ENCODE peak calls at places on chromosomes 11 and 22, in eight cellular contexts. One of them, this sample, is unnamed.

GRCh38 chr11:63609536-63609935 is 4.7 kb downstream of the PLAAT3 start:
- DNase-seq in stimulated activated naive CD8-positive, alpha-beta T cell treated with anti-CD3 and anti-CD28 coated beads, Interleukin-15, amount 100 ng/mL, for 72 hours: no peak
- DNase-seq in stomach: peak
- DNase-seq in activated CD4-positive, alpha-beta T cell treated with anti-CD3 and anti-CD28 coated beads for 48 hours: no peak
- DNase-seq in nucleus accumbens: peak
- DNase-seq in AG04449: no peak
- DNase-seq in H7: no peak
- DNase-seq in thoracic aorta: no peak
- DNase-seq in this sample: no peak

GRCh38 chr11:117130879-117131278 is 13.2 kb upstream of the PAFAH1B2 start:
- DNase-seq in stimulated activated naive CD8-positive, alpha-beta T cell treated with anti-CD3 and anti-CD28 coated beads, Interleukin-15, amount 100 ng/mL, for 72 hours: no peak
- DNase-seq in stomach: no peak
- DNase-seq in AG04449: no peak
- DNase-seq in activated CD4-positive, alpha-beta T cell treated with anti-CD3 and anti-CD28 coated beads for 48 hours: no peak
- DNase-seq in nucleus accumbens: no peak
- DNase-seq in thoracic aorta: no peak
- DNase-seq in H7: no peak
- DNase-seq in this sample: no peak

GRCh38 chr11:125930076-125930450 is 15.8 kb upstream of the VSIG10L2 start:
- DNase-seq in stimulated activated naive CD8-positive, alpha-beta T cell treated with anti-CD3 and anti-CD28 coated beads, Interleukin-15, amount 100 ng/mL, for 72 hours: no peak
- DNase-seq in activated CD4-positive, alpha-beta T cell treated with anti-CD3 and anti-CD28 coated beads for 48 hours: no peak
- DNase-seq in AG04449: no peak
- DNase-seq in H7: no peak
- DNase-seq in stomach: no peak
- DNase-seq in thoracic aorta: no peak
- DNase-seq in nucleus accumbens: no peak
- DNase-seq in this sample: no peak

GRCh38 chr22:27472975-27473374 is 328.6 kb downstream of the MN1 start:
- DNase-seq in stomach: no peak
- DNase-seq in AG04449: no peak
- DNase-seq in activated CD4-positive, alpha-beta T cell treated with anti-CD3 and anti-CD28 coated beads for 48 hours: no peak
- DNase-seq in thoracic aorta: no peak
- DNase-seq in stimulated activated naive CD8-positive, alpha-beta T cell treated with anti-CD3 and anti-CD28 coated beads, Interleukin-15, amount 100 ng/mL, for 72 hours: no peak
- DNase-seq in H7: no peak
- DNase-seq in nucleus accumbens: no peak
- DNase-seq in this sample: no peak

GRCh38 chr11:116558504-116559252 is 214.1 kb downstream of the BUD13 start:
- DNase-seq in AG04449: no peak
- DNase-seq in stimulated activated naive CD8-positive, alpha-beta T cell treated with anti-CD3 and anti-CD28 coated beads, Interleukin-15, amount 100 ng/mL, for 72 hours: no peak
- DNase-seq in stomach: no peak
- DNase-seq in activated CD4-positive, alpha-beta T cell treated with anti-CD3 and anti-CD28 coated beads for 48 hours: no peak
- DNase-seq in H7: no peak
- DNase-seq in nucleus accumbens: no peak
- DNase-seq in thoracic aorta: no peak
- DNase-seq in this sample: no peak

GRCh38 chr22:35797411-35797810 is 79.7 kb downstream of the APOL5 start:
- DNase-seq in activated CD4-positive, alpha-beta T cell treated with anti-CD3 and anti-CD28 coated beads for 48 hours: no peak
- DNase-seq in AG04449: no peak
- DNase-seq in stomach: no peak
- DNase-seq in stimulated activated naive CD8-positive, alpha-beta T cell treated with anti-CD3 and anti-CD28 coated beads, Interleukin-15, amount 100 ng/mL, for 72 hours: no peak
- DNase-seq in thoracic aorta: no peak
- DNase-seq in H7: no peak
- DNase-seq in nucleus accumbens: no peak
- DNase-seq in this sample: no peak

GRCh38 chr22:45785458-45785857 is 113.8 kb downstream of the ATXN10 start:
- DNase-seq in stomach: no peak
- DNase-seq in thoracic aorta: no peak
- DNase-seq in stimulated activated naive CD8-positive, alpha-beta T cell treated with anti-CD3 and anti-CD28 coated beads, Interleukin-15, amount 100 ng/mL, for 72 hours: no peak
- DNase-seq in AG04449: no peak
- DNase-seq in H7: no peak
- DNase-seq in activated CD4-positive, alpha-beta T cell treated with anti-CD3 and anti-CD28 coated beads for 48 hours: no peak
- DNase-seq in nucleus accumbens: no peak
- DNase-seq in this sample: no peak

GRCh38 chr11:65492637-65493366 is 6.0 kb upstream of the MALAT1 start:
- DNase-seq in stomach: peak
- DNase-seq in thoracic aorta: peak
- DNase-seq in AG04449: no peak
- DNase-seq in stimulated activated naive CD8-positive, alpha-beta T cell treated with anti-CD3 and anti-CD28 coated beads, Interleukin-15, amount 100 ng/mL, for 72 hours: peak
- DNase-seq in activated CD4-positive, alpha-beta T cell treated with anti-CD3 and anti-CD28 coated beads for 48 hours: peak
- DNase-seq in nucleus accumbens: peak
- DNase-seq in H7: no peak
- DNase-seq in this sample: peak

GRCh38 chr11:32892355-32893090 is at the start of gene QSER1:
- DNase-seq in activated CD4-positive, alpha-beta T cell treated with anti-CD3 and anti-CD28 coated beads for 48 hours: peak
- DNase-seq in thoracic aorta: peak
- DNase-seq in AG04449: no peak
- DNase-seq in stimulated activated naive CD8-positive, alpha-beta T cell treated with anti-CD3 and anti-CD28 coated beads, Interleukin-15, amount 100 ng/mL, for 72 hours: peak
- DNase-seq in nucleus accumbens: peak
- DNase-seq in H7: peak
- DNase-seq in stomach: peak
- DNase-seq in this sample: peak

GRCh38 chr22:48496987-48497650 is 1330.6 kb downstream of the BRD1 start:
- DNase-seq in AG04449: no peak
- DNase-seq in thoracic aorta: no peak
- DNase-seq in nucleus accumbens: no peak
- DNase-seq in activated CD4-positive, alpha-beta T cell treated with anti-CD3 and anti-CD28 coated beads for 48 hours: no peak
- DNase-seq in stimulated activated naive CD8-positive, alpha-beta T cell treated with anti-CD3 and anti-CD28 coated beads, Interleukin-15, amount 100 ng/mL, for 72 hours: no peak
- DNase-seq in H7: peak
- DNase-seq in stomach: no peak
- DNase-seq in this sample: peak

GRCh38 chr22:33166206-33166605 is 108.0 kb upstream of the SYN3 start:
- DNase-seq in H7: peak
- DNase-seq in AG04449: no peak
- DNase-seq in stomach: no peak
- DNase-seq in nucleus accumbens: no peak
- DNase-seq in activated CD4-positive, alpha-beta T cell treated with anti-CD3 and anti-CD28 coated beads for 48 hours: no peak
- DNase-seq in thoracic aorta: no peak
- DNase-seq in stimulated activated naive CD8-positive, alpha-beta T cell treated with anti-CD3 and anti-CD28 coated beads, Interleukin-15, amount 100 ng/mL, for 72 hours: no peak
- DNase-seq in this sample: peak

GRCh38 chr11:60950933-60951610 is 904 bp downstream of the SLC15A3 start:
- DNase-seq in stomach: peak
- DNase-seq in thoracic aorta: no peak
- DNase-seq in H7: peak
- DNase-seq in activated CD4-positive, alpha-beta T cell treated with anti-CD3 and anti-CD28 coated beads for 48 hours: peak
- DNase-seq in nucleus accumbens: no peak
- DNase-seq in AG04449: no peak
- DNase-seq in stimulated activated naive CD8-positive, alpha-beta T cell treated with anti-CD3 and anti-CD28 coated beads, Interleukin-15, amount 100 ng/mL, for 72 hours: no peak
- DNase-seq in this sample: peak